ENCODE peak calls at places on chromosomes 3 and 15, in six cellular contexts. N is tibial artery, K is KBM-7, E is fibroblast of the conjunctiva, T is GOT3, D is fibroblast of gingiva. I is an unnamed sample.

GRCh38 chr3:110902453-110903085 is 169.0 kb upstream of the NECTIN3 start:
- DNase-seq in T (no peak), K (no peak), E (no peak), N (no peak), D (no peak), I (no peak)

GRCh38 chr3:139906441-139906840 is 28.5 kb upstream of the CLSTN2 start:
- DNase-seq in D (peak), K (no peak), T (no peak), N (no peak), E (no peak), I (no peak)

GRCh38 chr3:126986001-126986400 is 3.1 kb downstream of the PLXNA1 start:
- DNase-seq in E (no peak), T (no peak), N (no peak), D (no peak), K (no peak), I (no peak)

GRCh38 chr3:134312873-134313838 is 61.1 kb downstream of the AMOTL2 start:
- DNase-seq in D (peak), T (no peak), K (no peak), E (no peak), N (peak), I (peak)

GRCh38 chr15:43225201-43225949 is 4.6 kb upstream of the EPB42 start:
- DNase-seq in D (peak), E (peak), T (no peak), N (peak), K (peak), I (no peak)

GRCh38 chr3:69370156-69370944 is 15.5 kb downstream of the FRMD4B start:
- DNase-seq in E (no peak), N (peak), K (no peak), T (no peak), D (peak), I (peak)

GRCh38 chr3:147424325-147424910 is 15.3 kb downstream of the ZIC1 start:
- DNase-seq in N (no peak), T (no peak), K (no peak), E (no peak), D (no peak), I (no peak)

GRCh38 chr3:56347219-56347871 is 120.9 kb downstream of the ERC2 start:
- DNase-seq in D (no peak), E (no peak), T (no peak), K (peak), N (no peak), I (no peak)

GRCh38 chr3:150069158-150069536 is 98.5 kb upstream of the PFN2 start:
- DNase-seq in K (no peak), T (no peak), D (no peak), E (no peak), N (no peak), I (no peak)

GRCh38 chr15:67103869-67104268 is 38.5 kb downstream of the SMAD3 start:
- DNase-seq in T (no peak), N (no peak), E (no peak), D (no peak), K (peak), I (no peak)